ENCODE peak calls at places on chromosomes 5 and 9, in ten cellular contexts. B is GM06990, J is WTC11, S is GDM1, L is LoVo, Q is D721Med, H is OCI-M1, D is dermis blood vessel endothelial cell, G is GM10248, X is GM12892. M is an unnamed sample.

GRCh38 chr5:76855961-76856360 is 6.1 kb downstream of the S100Z start:
- DNase-seq in B (peak; percentile 13), J (no peak), S (peak; percentile 95), L (no peak), Q (no peak), H (peak; percentile 72), D (peak; percentile 54), G (no peak), X (no peak), M (peak; percentile 26)

GRCh38 chr9:93612796-93613154 is 36.4 kb downstream of the PHF2 start:
- DNase-seq in B (peak; percentile 33), J (no peak), S (no peak), L (no peak), Q (no peak), H (no peak), D (peak; percentile 59), G (peak; percentile 53), X (no peak), M (peak; percentile 24)

GRCh38 chr9:124531115-124531514 is 23.9 kb upstream of the NR5A1 start:
- DNase-seq in B (no peak), J (no peak), S (no peak), L (no peak), Q (no peak), H (no peak), D (no peak), G (no peak), X (no peak), M (no peak)

GRCh38 chr9:126407125-126407870 is 80.7 kb downstream of the MVB12B start:
- DNase-seq in B (no peak), J (no peak), S (no peak), L (no peak), Q (no peak), H (no peak), D (no peak), G (no peak), X (no peak), M (no peak)

GRCh38 chr9:12538842-12539584 is 154.2 kb upstream of the TYRP1 start:
- DNase-seq in B (no peak), J (peak; percentile 12), S (no peak), L (no peak), Q (no peak), H (peak; percentile 75), D (no peak), G (no peak), X (no peak), M (no peak)

GRCh38 chr5:1732955-1733354 is 66.7 kb downstream of the MRPL36 start:
- DNase-seq in B (no peak), J (no peak), S (no peak), L (no peak), Q (no peak), H (no peak), D (no peak), G (no peak), X (no peak), M (no peak)

GRCh38 chr9:132703336-132703735 is 33.1 kb downstream of the GTF3C4 start:
- DNase-seq in B (no peak), J (no peak), S (no peak), L (no peak), Q (no peak), H (no peak), D (no peak), G (no peak), X (no peak), M (no peak)

GRCh38 chr9:124835026-124835501 is 18.2 kb upstream of the WDR38 start:
- DNase-seq in B (no peak), J (no peak), S (no peak), L (peak; percentile 87), Q (no peak), H (peak; percentile 16), D (peak; percentile 66), G (no peak), X (no peak), M (peak; percentile 78)